ENCODE peak calls at places on chromosomes 7 and 10, in ten cellular contexts. D is stimulated activated CD4-positive, alpha-beta T cell treated with anti-CD3 and anti-CD28 coated beads, Interleukin-15, amount 100 ng/mL, for 24 hours; A is Calu3; G is posterior cingulate gyrus; F is PC-9; Z is NCI-H460; U is mesenteric fat pad; J is IMR-90; L is GOT3; C is choroid plexus epithelial cell. N is an unnamed sample.
A peak's percentile ranks its signal among the peaks of the same experiment; 100 is the strongest.

GRCh38 chr7:135536160-135536559 is 21.6 kb upstream of the NUP205 start:
- DNase-seq in U (no peak), A (no peak), F (peak; percentile 40), J (peak; percentile 37), L (no peak), G (no peak), C (peak; percentile 91), Z (no peak), D (no peak), N (no peak)

GRCh38 chr7:44489955-44490350 is 505 bp downstream of the NUDCD3 start:
- DNase-seq in L (no peak), C (no peak), Z (no peak), G (no peak), D (no peak), A (peak; percentile 32), U (no peak), J (peak; percentile 25), F (peak; percentile 54), N (no peak)

GRCh38 chr7:157613575-157614322 is 276.9 kb downstream of the DNAJB6 start:
- DNase-seq in U (peak; percentile 90), Z (no peak), G (peak; percentile 71), L (no peak), D (no peak), A (no peak), C (peak; percentile 63), J (no peak), F (no peak), N (no peak)

GRCh38 chr7:13091974-13092707 is 404.7 kb downstream of the ARL4A start:
- DNase-seq in U (no peak), F (no peak), D (no peak), A (no peak), Z (no peak), J (peak; percentile 87), C (peak; percentile 67), G (no peak), L (no peak), N (no peak)

GRCh38 chr7:100486753-100487446 is 3.2 kb downstream of the NYAP1 start:
- DNase-seq in F (no peak), C (peak; percentile 66), A (no peak), Z (no peak), L (no peak), J (peak; percentile 27), G (no peak), D (no peak), U (no peak), N (no peak)

GRCh38 chr10:78634389-78634815 is 434.4 kb upstream of the ZMIZ1 start:
- DNase-seq in G (no peak), D (no peak), C (peak; percentile 14), F (peak; percentile 46), U (no peak), J (peak; percentile 45), A (peak; percentile 59), Z (no peak), L (no peak), N (no peak)

GRCh38 chr7:27110977-27111752 is 8.7 kb upstream of the HOXA2 start:
- DNase-seq in G (no peak), J (peak; percentile 92), A (peak; percentile 46), C (no peak), F (peak; percentile 85), D (no peak), Z (no peak), L (no peak), U (no peak), N (no peak)

GRCh38 chr7:157554393-157555238 is 217.8 kb downstream of the DNAJB6 start:
- DNase-seq in Z (no peak), F (no peak), A (peak; percentile 47), D (no peak), G (peak; percentile 57), C (no peak), L (no peak), J (no peak), U (peak; percentile 60), N (no peak)

GRCh38 chr10:1381339-1381738 is 325.2 kb downstream of the WDR37 start:
- DNase-seq in L (no peak), D (no peak), G (no peak), J (no peak), U (no peak), A (no peak), F (no peak), C (no peak), Z (no peak), N (no peak)

GRCh38 chr10:121159670-121160069 is 308.5 kb downstream of the WDR11 start:
- DNase-seq in D (peak; percentile 14), U (no peak), G (no peak), C (no peak), L (no peak), Z (no peak), F (no peak), A (peak; percentile 19), J (no peak), N (no peak)

GRCh38 chr10:7054915-7055314 is 355.9 kb downstream of the SFMBT2 start:
- DNase-seq in U (no peak), G (no peak), C (peak; percentile 1), D (no peak), J (peak; percentile 24), Z (peak; percentile 18), L (no peak), F (no peak), A (no peak), N (peak; percentile 10)

GRCh38 chr7:38932509-38933168 is 23.6 kb upstream of the VPS41 start:
- DNase-seq in A (peak; percentile 91), J (peak; percentile 25), C (peak; percentile 67), U (no peak), D (peak; percentile 75), Z (peak; percentile 71), F (peak; percentile 58), L (peak; percentile 19), G (peak; percentile 92), N (peak; percentile 55)

N was measured in HCT116.